ENCODE peak calls at places on chromosome 18, in eight cellular contexts. One of them, this sample, is unnamed.

GRCh38 chr18:61543518-61543917 is 210.3 kb downstream of the CDH20 start:
- DNase-seq in WTC11: no peak
- DNase-seq in stimulated activated naive B cell treated with anti-CD40 and anti-IgM and Interleukin-4, amounts not matched to agents 10 μg/mL and 1 μg/mL and 100 μg/mL, for 72 hours: no peak
- DNase-seq in anterior cingulate cortex: no peak
- DNase-seq in mammary epithelial cell: no peak
- DNase-seq in left colon: no peak
- DNase-seq in mesenteric fat pad: no peak
- DNase-seq in nephron progenitor cell: no peak
- DNase-seq in this sample: no peak

GRCh38 chr18:50797147-50797546 is 22.7 kb downstream of the MRO start:
- DNase-seq in mammary epithelial cell: no peak
- DNase-seq in WTC11: no peak
- DNase-seq in mesenteric fat pad: no peak
- DNase-seq in nephron progenitor cell: no peak
- DNase-seq in stimulated activated naive B cell treated with anti-CD40 and anti-IgM and Interleukin-4, amounts not matched to agents 10 μg/mL and 1 μg/mL and 100 μg/mL, for 72 hours: no peak
- DNase-seq in anterior cingulate cortex: no peak
- DNase-seq in left colon: peak
- DNase-seq in this sample: peak

GRCh38 chr18:21242141-21243040 is at the start of gene GREB1L:
- DNase-seq in left colon: peak
- DNase-seq in stimulated activated naive B cell treated with anti-CD40 and anti-IgM and Interleukin-4, amounts not matched to agents 10 μg/mL and 1 μg/mL and 100 μg/mL, for 72 hours: no peak
- DNase-seq in nephron progenitor cell: peak
- DNase-seq in WTC11: peak
- DNase-seq in mesenteric fat pad: no peak
- DNase-seq in mammary epithelial cell: peak
- DNase-seq in anterior cingulate cortex: peak
- DNase-seq in this sample: no peak

GRCh38 chr18:24022141-24022540 is 7.6 kb downstream of the TTC39C start:
- DNase-seq in left colon: no peak
- DNase-seq in WTC11: no peak
- DNase-seq in stimulated activated naive B cell treated with anti-CD40 and anti-IgM and Interleukin-4, amounts not matched to agents 10 μg/mL and 1 μg/mL and 100 μg/mL, for 72 hours: no peak
- DNase-seq in anterior cingulate cortex: no peak
- DNase-seq in mesenteric fat pad: no peak
- DNase-seq in nephron progenitor cell: no peak
- DNase-seq in mammary epithelial cell: peak
- DNase-seq in this sample: no peak

GRCh38 chr18:57627488-57627887 is 5.9 kb upstream of the NARS1 start:
- DNase-seq in stimulated activated naive B cell treated with anti-CD40 and anti-IgM and Interleukin-4, amounts not matched to agents 10 μg/mL and 1 μg/mL and 100 μg/mL, for 72 hours: no peak
- DNase-seq in left colon: no peak
- DNase-seq in anterior cingulate cortex: no peak
- DNase-seq in mesenteric fat pad: no peak
- DNase-seq in mammary epithelial cell: peak
- DNase-seq in WTC11: no peak
- DNase-seq in nephron progenitor cell: no peak
- DNase-seq in this sample: no peak

GRCh38 chr18:12811191-12811950 is 72.7 kb downstream of the PTPN2 start:
- DNase-seq in stimulated activated naive B cell treated with anti-CD40 and anti-IgM and Interleukin-4, amounts not matched to agents 10 μg/mL and 1 μg/mL and 100 μg/mL, for 72 hours: no peak
- DNase-seq in mesenteric fat pad: no peak
- DNase-seq in WTC11: no peak
- DNase-seq in anterior cingulate cortex: no peak
- DNase-seq in nephron progenitor cell: no peak
- DNase-seq in mammary epithelial cell: peak
- DNase-seq in left colon: no peak
- DNase-seq in this sample: no peak

GRCh38 chr18:67733094-67733493 is 216.6 kb upstream of the DSEL start:
- DNase-seq in WTC11: no peak
- DNase-seq in anterior cingulate cortex: no peak
- DNase-seq in left colon: no peak
- DNase-seq in mesenteric fat pad: no peak
- DNase-seq in mammary epithelial cell: peak
- DNase-seq in nephron progenitor cell: no peak
- DNase-seq in stimulated activated naive B cell treated with anti-CD40 and anti-IgM and Interleukin-4, amounts not matched to agents 10 μg/mL and 1 μg/mL and 100 μg/mL, for 72 hours: no peak
- DNase-seq in this sample: no peak

GRCh38 chr18:21851327-21851961 is 110.9 kb downstream of the MIB1 start:
- DNase-seq in mesenteric fat pad: no peak
- DNase-seq in left colon: no peak
- DNase-seq in WTC11: no peak
- DNase-seq in stimulated activated naive B cell treated with anti-CD40 and anti-IgM and Interleukin-4, amounts not matched to agents 10 μg/mL and 1 μg/mL and 100 μg/mL, for 72 hours: no peak
- DNase-seq in anterior cingulate cortex: no peak
- DNase-seq in mammary epithelial cell: no peak
- DNase-seq in nephron progenitor cell: no peak
- DNase-seq in this sample: no peak

GRCh38 chr18:54416459-54416858 is 58.8 kb downstream of the C18orf54 start:
- DNase-seq in WTC11: no peak
- DNase-seq in nephron progenitor cell: no peak
- DNase-seq in stimulated activated naive B cell treated with anti-CD40 and anti-IgM and Interleukin-4, amounts not matched to agents 10 μg/mL and 1 μg/mL and 100 μg/mL, for 72 hours: no peak
- DNase-seq in mammary epithelial cell: peak
- DNase-seq in left colon: no peak
- DNase-seq in mesenteric fat pad: no peak
- DNase-seq in anterior cingulate cortex: no peak
- DNase-seq in this sample: no peak

GRCh38 chr18:7221424-7222155 is 9.3 kb upstream of the LRRC30 start:
- DNase-seq in anterior cingulate cortex: no peak
- DNase-seq in mesenteric fat pad: no peak
- DNase-seq in WTC11: peak
- DNase-seq in nephron progenitor cell: peak
- DNase-seq in left colon: peak
- DNase-seq in stimulated activated naive B cell treated with anti-CD40 and anti-IgM and Interleukin-4, amounts not matched to agents 10 μg/mL and 1 μg/mL and 100 μg/mL, for 72 hours: no peak
- DNase-seq in mammary epithelial cell: peak
- DNase-seq in this sample: peak

GRCh38 chr18:2402084-2402483 is 169.2 kb downstream of the METTL4 start:
- DNase-seq in anterior cingulate cortex: no peak
- DNase-seq in WTC11: no peak
- DNase-seq in left colon: no peak
- DNase-seq in stimulated activated naive B cell treated with anti-CD40 and anti-IgM and Interleukin-4, amounts not matched to agents 10 μg/mL and 1 μg/mL and 100 μg/mL, for 72 hours: no peak
- DNase-seq in mesenteric fat pad: no peak
- DNase-seq in mammary epithelial cell: no peak
- DNase-seq in nephron progenitor cell: no peak
- DNase-seq in this sample: no peak

GRCh38 chr18:435940-436339 is 64.6 kb downstream of the COLEC12 start:
- DNase-seq in anterior cingulate cortex: no peak
- DNase-seq in mesenteric fat pad: no peak
- DNase-seq in mammary epithelial cell: no peak
- DNase-seq in nephron progenitor cell: no peak
- DNase-seq in stimulated activated naive B cell treated with anti-CD40 and anti-IgM and Interleukin-4, amounts not matched to agents 10 μg/mL and 1 μg/mL and 100 μg/mL, for 72 hours: no peak
- DNase-seq in WTC11: no peak
- DNase-seq in left colon: no peak
- DNase-seq in this sample: no peak

GRCh38 chr18:78948707-78949106 is 30.9 kb upstream of the SALL3 start:
- DNase-seq in nephron progenitor cell: no peak
- DNase-seq in WTC11: no peak
- DNase-seq in mammary epithelial cell: no peak
- DNase-seq in left colon: no peak
- DNase-seq in stimulated activated naive B cell treated with anti-CD40 and anti-IgM and Interleukin-4, amounts not matched to agents 10 μg/mL and 1 μg/mL and 100 μg/mL, for 72 hours: no peak
- DNase-seq in anterior cingulate cortex: no peak
- DNase-seq in mesenteric fat pad: no peak
- DNase-seq in this sample: no peak

GRCh38 chr18:5107990-5108389 is 89.1 kb downstream of the AKAIN1 start:
- DNase-seq in stimulated activated naive B cell treated with anti-CD40 and anti-IgM and Interleukin-4, amounts not matched to agents 10 μg/mL and 1 μg/mL and 100 μg/mL, for 72 hours: no peak
- DNase-seq in left colon: no peak
- DNase-seq in mesenteric fat pad: no peak
- DNase-seq in mammary epithelial cell: no peak
- DNase-seq in nephron progenitor cell: peak
- DNase-seq in WTC11: no peak
- DNase-seq in anterior cingulate cortex: no peak
- DNase-seq in this sample: no peak

GRCh38 chr18:5520464-5520863 is 23.3 kb downstream of the EPB41L3 start:
- DNase-seq in anterior cingulate cortex: no peak
- DNase-seq in left colon: no peak
- DNase-seq in mammary epithelial cell: no peak
- DNase-seq in stimulated activated naive B cell treated with anti-CD40 and anti-IgM and Interleukin-4, amounts not matched to agents 10 μg/mL and 1 μg/mL and 100 μg/mL, for 72 hours: no peak
- DNase-seq in nephron progenitor cell: no peak
- DNase-seq in mesenteric fat pad: no peak
- DNase-seq in WTC11: no peak
- DNase-seq in this sample: no peak

GRCh38 chr18:34222396-34223163 is 2.1 kb downstream of the NOL4 start:
- DNase-seq in mesenteric fat pad: peak
- DNase-seq in mammary epithelial cell: peak
- DNase-seq in left colon: peak
- DNase-seq in WTC11: peak
- DNase-seq in stimulated activated naive B cell treated with anti-CD40 and anti-IgM and Interleukin-4, amounts not matched to agents 10 μg/mL and 1 μg/mL and 100 μg/mL, for 72 hours: no peak
- DNase-seq in nephron progenitor cell: peak
- DNase-seq in anterior cingulate cortex: peak
- DNase-seq in this sample: no peak

GRCh38 chr18:48935433-48935774 is 15.4 kb downstream of the SMAD7 start:
- DNase-seq in anterior cingulate cortex: no peak
- DNase-seq in stimulated activated naive B cell treated with anti-CD40 and anti-IgM and Interleukin-4, amounts not matched to agents 10 μg/mL and 1 μg/mL and 100 μg/mL, for 72 hours: no peak
- DNase-seq in WTC11: no peak
- DNase-seq in mesenteric fat pad: no peak
- DNase-seq in mammary epithelial cell: no peak
- DNase-seq in nephron progenitor cell: no peak
- DNase-seq in left colon: no peak
- DNase-seq in this sample: no peak

GRCh38 chr18:26090130-26091046 is at the start of gene SS18:
- DNase-seq in mesenteric fat pad: peak
- DNase-seq in mammary epithelial cell: peak
- DNase-seq in left colon: peak
- DNase-seq in WTC11: peak
- DNase-seq in stimulated activated naive B cell treated with anti-CD40 and anti-IgM and Interleukin-4, amounts not matched to agents 10 μg/mL and 1 μg/mL and 100 μg/mL, for 72 hours: peak
- DNase-seq in anterior cingulate cortex: peak
- DNase-seq in nephron progenitor cell: peak
- DNase-seq in this sample: peak